ENCODE peak calls at places on chromosomes 2 and 18, in four cellular contexts. P is HepG2, A is GM12878, J is K562. M is an unnamed sample.

GRCh38 chr2:7812231-7812995 is 869.4 kb upstream of the ID2 start:
- DNase-seq in A (no peak), P (no peak), J (no peak), M (no peak)

GRCh38 chr2:20381457-20381856 is 30.8 kb upstream of the PUM2 start:
- DNase-seq in J (peak), P (peak), A (no peak), M (no peak)

GRCh38 chr18:59593291-59593717 is 103.9 kb downstream of the CCBE1 start:
- DNase-seq in A (no peak), P (no peak), J (no peak), M (no peak)

GRCh38 chr2:241882090-241882625 is 12.6 kb downstream of the RTP5 start:
- DNase-seq in P (no peak), J (peak), A (no peak), M (no peak)

GRCh38 chr2:172480301-172481218 is 53.2 kb downstream of the ITGA6 start:
- DNase-seq in P (peak), A (no peak), J (no peak), M (no peak)

GRCh38 chr18:34320267-34320666 is 95.6 kb upstream of the NOL4 start:
- DNase-seq in J (no peak), P (no peak), A (no peak), M (no peak)

GRCh38 chr2:175844169-175844568 is 157.9 kb downstream of the LNPK start:
- DNase-seq in P (no peak), J (no peak), A (no peak), M (no peak)

GRCh38 chr2:43149482-43150107 is 76.8 kb downstream of the ZFP36L2 start:
- DNase-seq in P (no peak), A (no peak), J (no peak), M (no peak)

GRCh38 chr18:13261658-13262357 is 43.2 kb downstream of the LDLRAD4 start:
- DNase-seq in P (no peak), A (no peak), J (no peak), M (no peak)

GRCh38 chr18:44564922-44565321 is 115.8 kb upstream of the SETBP1 start:
- DNase-seq in J (no peak), P (no peak), A (no peak), M (no peak)

GRCh38 chr18:48956378-48956777 is 5.6 kb upstream of the SMAD7 start:
- DNase-seq in P (no peak), J (no peak), A (no peak), M (no peak)

GRCh38 chr2:1854747-1855146 is 110.4 kb upstream of the PXDN start:
- DNase-seq in A (no peak), P (no peak), J (peak), M (peak)

GRCh38 chr2:204260162-204260877 is 285.0 kb upstream of the PARD3B start:
- DNase-seq in A (no peak), J (peak), P (peak), M (peak)

GRCh38 chr2:237501892-237502513 is 15.0 kb downstream of the MLPH start:
- DNase-seq in P (no peak), J (no peak), A (no peak), M (no peak)

GRCh38 chr2:163774862-163775261 is 39.1 kb upstream of the FIGN start:
- DNase-seq in P (no peak), J (no peak), A (no peak), M (peak)

GRCh38 chr18:48935433-48935774 is 15.4 kb downstream of the SMAD7 start:
- DNase-seq in J (no peak), A (no peak), P (no peak), M (no peak)

GRCh38 chr18:11840493-11840892 is 10.7 kb upstream of the CHMP1B start:
- DNase-seq in A (no peak), P (peak), J (no peak), M (peak)

GRCh38 chr2:216633616-216634316 is 546 bp downstream of the IGFBP2 start:
- DNase-seq in J (no peak), A (no peak), P (no peak), M (peak)

GRCh38 chr18:39661856-39662366 is 2096.3 kb upstream of the CELF4 start:
- DNase-seq in A (no peak), P (no peak), J (no peak), M (no peak)

GRCh38 chr2:113068706-113069485 is 1.1 kb downstream of the IL1F10 start:
- DNase-seq in J (no peak), P (no peak), A (no peak), M (no peak)

GRCh38 chr18:60466671-60467070 is 94.1 kb upstream of the MC4R start:
- DNase-seq in P (no peak), J (no peak), A (no peak), M (no peak)

GRCh38 chr18:48569915-48570264 is 31.1 kb downstream of the CTIF start:
- DNase-seq in A (no peak), J (no peak), P (peak), M (no peak)

GRCh38 chr2:40814621-40815020 is 362.7 kb upstream of the SLC8A1 start:
- DNase-seq in J (no peak), A (no peak), P (no peak), M (no peak)
- TF ChIP-seq MYC in J (no peak), A (no peak), P (no peak), M (no peak)

DNA sequence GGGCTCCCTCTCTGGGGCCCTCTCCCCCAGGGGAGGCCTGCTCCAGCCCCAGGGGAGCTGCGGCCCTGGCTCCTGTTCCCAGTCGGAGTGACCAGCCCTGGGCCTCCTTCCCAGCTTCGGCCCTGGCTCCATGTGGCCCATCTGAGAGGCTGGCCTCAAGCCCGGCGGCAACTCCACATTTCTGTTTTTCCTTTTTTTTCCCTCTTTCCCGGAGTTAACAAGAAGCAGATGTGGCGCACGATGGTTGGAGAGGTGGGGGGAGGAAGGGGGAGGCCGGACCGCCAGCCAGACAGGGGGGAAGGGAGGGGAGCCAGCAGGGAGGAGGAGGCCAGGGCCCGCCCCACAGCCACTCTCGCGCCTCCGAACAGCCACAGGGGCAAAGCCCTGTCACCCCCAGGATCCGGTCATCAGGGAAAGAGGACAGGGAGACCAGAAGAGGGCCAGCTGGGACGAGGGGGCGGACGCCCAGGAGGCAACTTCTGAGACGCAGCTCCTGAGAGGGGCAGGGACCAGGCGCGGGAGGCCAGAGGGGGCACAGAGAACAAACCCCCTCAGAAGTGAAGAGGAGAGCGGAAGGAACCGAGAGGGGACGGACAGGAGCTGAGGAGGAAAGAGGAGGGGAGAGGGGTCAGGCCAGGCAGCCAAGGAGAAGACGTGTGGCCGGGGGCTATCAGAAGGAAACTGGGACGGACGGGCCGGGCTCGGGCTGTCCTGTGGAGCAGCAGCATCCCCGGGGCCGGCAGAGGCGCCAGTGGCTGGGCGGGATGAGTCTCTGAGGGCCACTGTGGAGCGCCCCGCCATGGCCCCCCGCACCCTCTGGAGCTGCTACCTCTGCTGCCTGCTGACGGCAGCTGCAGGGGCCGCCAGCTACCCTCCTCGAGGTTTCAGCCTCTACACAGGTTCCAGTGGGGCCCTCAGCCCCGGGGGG is at the start of gene EMILIN1:
- DNase-seq in A (no peak), J (no peak), P (no peak), M (no peak)
- TF ChIP-seq KDM1A in A (no peak), J (no peak), P (no peak), M (no peak)

DNA sequence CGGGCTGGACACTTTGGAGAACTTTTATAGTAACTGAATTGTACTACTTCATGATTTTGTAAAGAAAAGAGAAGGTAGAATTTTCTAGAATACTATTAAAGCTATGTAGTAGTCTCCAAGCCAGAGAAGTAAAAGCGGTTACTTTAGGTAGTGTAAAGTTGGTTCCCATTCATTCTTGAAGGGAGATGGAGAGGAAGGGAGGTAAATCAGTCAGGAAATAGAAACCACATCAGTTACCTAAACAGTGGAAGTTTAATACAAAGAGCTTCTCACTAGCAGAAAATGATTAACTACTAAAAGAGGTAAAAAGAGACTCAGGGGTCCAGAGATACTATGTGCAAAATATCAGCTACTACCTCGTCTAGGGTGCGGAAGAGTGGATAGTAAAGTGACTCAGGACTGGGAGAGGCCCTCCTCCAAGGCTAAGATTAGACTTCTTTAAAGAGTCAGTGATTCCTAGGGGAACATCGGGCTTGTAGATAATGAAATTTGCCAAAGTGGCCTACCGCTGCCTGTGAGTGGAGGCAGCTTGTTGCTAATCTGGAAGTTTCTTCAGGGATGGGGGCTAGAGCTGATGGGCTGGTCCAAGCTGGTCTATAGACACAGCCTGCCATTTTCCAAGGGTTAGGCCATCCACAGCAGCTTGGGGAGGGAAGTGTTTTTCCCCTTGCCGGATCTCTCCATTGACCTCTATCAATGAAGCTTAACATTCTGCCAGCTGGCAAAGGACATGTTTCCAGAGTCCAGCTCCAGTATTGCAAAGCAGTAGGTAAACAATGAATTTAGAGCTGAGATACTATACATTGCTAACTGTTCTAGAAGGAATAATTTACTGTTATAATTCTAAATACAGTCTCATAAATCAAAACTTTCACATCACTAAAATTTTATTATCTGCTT is 246.4 kb upstream of the BOD1L2 start:
- DNase-seq in J (no peak), A (no peak), P (no peak), M (no peak)
- TF ChIP-seq MYC in J (no peak), A (no peak), P (no peak), M (no peak)

GRCh38 chr2:3348771-3349170 is 28.8 kb downstream of the EIPR1 start:
- DNase-seq in J (no peak), A (no peak), P (no peak), M (no peak)
- TF ChIP-seq KDM1A in J (no peak), A (no peak), P (no peak), M (no peak)

GRCh38 chr2:230873670-230874401 is 9.1 kb downstream of the ITM2C start:
- DNase-seq in A (peak), P (no peak), J (no peak), M (no peak)
- TF ChIP-seq MYC in A (no peak), P (no peak), J (no peak), M (no peak)

GRCh38 chr2:185202416-185202815 is 536.2 kb upstream of the FSIP2 start:
- DNase-seq in P (no peak), A (no peak), J (no peak), M (no peak)

GRCh38 chr2:185202928-185203327 is 535.7 kb upstream of the FSIP2 start:
- DNase-seq in P (no peak), A (no peak), J (no peak), M (no peak)

DNA sequence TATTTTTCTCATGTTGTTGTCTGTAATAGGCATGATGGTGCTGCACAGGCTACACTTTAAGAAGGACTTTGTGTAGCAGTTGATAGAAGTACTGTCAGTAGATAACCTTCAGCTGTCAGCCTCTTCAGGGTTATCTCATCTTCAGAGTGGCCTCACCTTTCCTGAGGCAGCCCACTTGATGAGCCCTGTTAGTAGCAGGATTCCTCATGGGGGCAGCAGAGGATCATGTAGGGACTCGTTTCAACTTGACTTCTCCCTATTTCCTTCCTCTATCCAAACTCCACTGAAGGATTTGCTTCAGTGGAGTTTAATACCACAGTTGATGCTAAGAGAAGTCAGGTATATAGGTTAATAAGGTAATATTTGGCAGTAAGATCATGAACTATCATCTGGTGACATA is 530.3 kb upstream of the FSIP2 start:
- DNase-seq in P (peak), A (no peak), J (peak), M (no peak)
- TF ChIP-seq KDM1A in P (no peak), A (no peak), J (no peak), M (no peak)

DNA sequence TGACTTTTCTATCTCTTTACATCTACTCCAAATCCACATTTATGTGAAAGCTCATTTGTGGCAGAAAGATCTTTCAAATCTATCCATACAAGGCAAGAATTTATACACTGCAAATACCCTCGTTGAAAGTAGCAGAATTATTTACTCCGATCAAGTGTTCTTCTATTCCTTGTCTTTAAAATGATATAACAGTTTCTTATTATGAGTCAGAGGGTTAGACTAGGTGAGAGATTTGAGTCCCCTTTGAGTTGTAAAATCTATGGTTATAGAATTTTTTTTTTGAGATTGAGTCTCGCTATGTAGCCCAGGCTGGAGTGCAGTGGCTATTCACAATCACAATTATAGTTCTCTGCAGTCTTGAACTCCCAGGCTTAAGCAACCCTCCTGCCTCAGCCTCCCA is 5.6 kb upstream of the GREB1 start:
- DNase-seq in A (no peak), J (no peak), P (no peak), M (no peak)
- TF ChIP-seq MYC in A (no peak), J (no peak), P (no peak), M (no peak)

DNA sequence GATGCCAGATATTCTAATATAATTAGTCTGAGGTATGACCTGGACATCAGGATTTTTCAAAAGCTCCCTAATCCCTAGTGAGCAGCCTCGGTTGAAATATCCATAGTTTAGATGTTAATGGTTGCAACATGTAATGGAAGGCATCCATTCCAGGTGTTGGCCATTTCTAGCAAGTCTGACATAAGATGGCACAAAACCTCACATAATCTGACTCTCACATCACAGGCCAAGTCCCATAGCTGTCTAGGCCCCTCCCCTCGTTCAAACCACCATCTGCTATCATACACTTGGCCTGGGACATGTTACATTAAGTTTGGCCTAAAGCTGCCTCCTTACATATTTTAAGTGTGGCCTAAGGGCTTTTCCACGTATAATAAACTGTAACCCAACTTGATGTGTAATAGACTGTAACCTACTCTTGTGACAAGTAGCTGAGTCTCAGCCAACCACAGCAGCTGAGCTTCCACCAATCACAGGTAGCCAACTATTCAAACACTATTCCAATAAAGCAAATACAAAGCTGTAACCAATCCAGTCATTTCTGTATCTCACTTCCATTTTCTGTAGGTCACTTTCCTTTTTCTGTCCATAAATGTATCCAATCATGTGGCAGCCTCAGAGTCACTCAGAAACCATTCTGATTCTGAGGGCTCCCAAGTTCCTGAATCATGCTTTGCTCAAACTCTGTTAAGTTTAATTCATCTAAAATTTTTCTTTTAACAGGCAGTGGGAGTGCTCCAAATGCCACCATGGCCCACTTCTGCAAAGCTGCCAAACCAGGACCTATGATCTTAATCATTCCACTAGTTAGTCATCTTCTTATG is 59.4 kb downstream of the ADD2 start:
- DNase-seq in P (no peak), A (no peak), J (no peak), M (no peak)
- TF ChIP-seq KDM1A in P (no peak), A (no peak), J (no peak), M (no peak)

GRCh38 chr2:10716581-10716980 is 4.8 kb upstream of the ATP6V1C2 start:
- DNase-seq in J (no peak), A (no peak), P (no peak), M (no peak)

GRCh38 chr2:10721344-10722251 is at the start of gene ATP6V1C2:
- DNase-seq in A (no peak), J (no peak), P (no peak), M (peak)

GRCh38 chr2:10720306-10720705 is 1.1 kb upstream of the ATP6V1C2 start:
- DNase-seq in P (no peak), J (no peak), A (no peak), M (no peak)

GRCh38 chr2:10720983-10721343 is 467 bp upstream of the ATP6V1C2 start:
- DNase-seq in A (no peak), P (no peak), J (no peak), M (no peak)

GRCh38 chr2:10717630-10718029 is 3.8 kb upstream of the ATP6V1C2 start:
- DNase-seq in P (no peak), J (no peak), A (no peak), M (no peak)
- TF ChIP-seq MYC in P (no peak), J (no peak), A (no peak), M (no peak)

M was measured in A549.